ENCODE peak calls at places on chromosome 19, in eight cellular contexts. R is AG09309; H is left cardiac atrium; S is SHP77; G is foreskin fibroblast; K is caudate nucleus; T is activated CD8-positive, alpha-beta memory T cell treated with anti-CD3 and anti-CD28 coated beads, Interleukin-2, amount 50 U/mL, for 4 hours; Q is Daoy. U is an unnamed sample.

GRCh38 chr19:51735759-51736449 is 12.1 kb upstream of the HAS1 start:
- DNase-seq in R (peak), K (peak), S (no peak), H (peak), T (no peak), G (no peak), Q (peak), U (peak)

GRCh38 chr19:6424939-6425731 is 524 bp upstream of the KHSRP start:
- DNase-seq in T (peak), S (peak), G (peak), H (peak), K (peak), R (peak), Q (peak), U (peak)

GRCh38 chr19:58052256-58052655 is 6.8 kb upstream of the ZNF135 start:
- DNase-seq in Q (no peak), H (no peak), T (no peak), G (no peak), R (no peak), S (no peak), K (no peak), U (no peak)

GRCh38 chr19:35451278-35452096 is 3.4 kb downstream of the FFAR2 start:
- DNase-seq in R (no peak), S (no peak), G (no peak), K (no peak), T (no peak), H (no peak), Q (no peak), U (no peak)

GRCh38 chr19:719081-719512 is 10.4 kb downstream of the PALM start:
- DNase-seq in G (peak), S (no peak), K (peak), T (no peak), Q (no peak), R (no peak), H (peak), U (peak)

GRCh38 chr19:48596679-48597465 is 9.7 kb upstream of the SPACA4 start:
- DNase-seq in S (no peak), G (peak), H (no peak), K (no peak), Q (peak), R (no peak), T (peak), U (no peak)

GRCh38 chr19:35774274-35775045 is 904 bp upstream of the ARHGAP33 start:
- DNase-seq in H (no peak), T (no peak), Q (no peak), G (no peak), R (no peak), K (no peak), S (no peak), U (no peak)

GRCh38 chr19:43524922-43525835 is 1.8 kb downstream of the ETHE1 start:
- DNase-seq in R (no peak), H (peak), Q (peak), G (peak), S (peak), T (peak), K (peak), U (peak)

GRCh38 chr19:15015946-15016542 is 33.2 kb upstream of the CASP14 start:
- DNase-seq in T (no peak), H (no peak), G (peak), R (no peak), S (no peak), Q (peak), K (no peak), U (peak)

GRCh38 chr19:51542699-51543098 is 11.2 kb upstream of the SIGLEC6 start:
- DNase-seq in T (no peak), R (no peak), H (no peak), K (no peak), G (no peak), S (no peak), Q (no peak), U (no peak)

GRCh38 chr19:8567522-8568172 is 9.6 kb downstream of the MYO1F start:
- DNase-seq in Q (no peak), K (peak), H (peak), G (no peak), T (no peak), S (no peak), R (no peak), U (no peak)

GRCh38 chr19:49581007-49581508 is at the start of gene PRRG2:
- DNase-seq in Q (no peak), T (no peak), G (no peak), H (no peak), K (no peak), R (no peak), S (no peak), U (no peak)

GRCh38 chr19:19406878-19407639 is 1.6 kb downstream of the GATAD2A start:
- DNase-seq in Q (peak), G (peak), R (no peak), K (no peak), S (no peak), H (no peak), T (peak), U (peak)

U was measured in fibroblast of mammary gland.